ENCODE peak calls at places on chromosomes 11 and 22, in seven cellular contexts. One of them, this sample, is unnamed.

GRCh38 chr22:25346859-25347751 is 127.7 kb downstream of the CRYBB2 start:
- DNase-seq in CD4-positive, alpha-beta T cell: no peak
- DNase-seq in A549: no peak
- DNase-seq in fibroblast of mammary gland: no peak
- DNase-seq in omental fat pad: no peak
- DNase-seq in bronchial epithelial cell: no peak
- DNase-seq in neural progenitor cell: no peak
- DNase-seq in this sample: no peak

GRCh38 chr22:26610072-26610958 is 7.5 kb downstream of the CRYBB1 start:
- DNase-seq in CD4-positive, alpha-beta T cell: no peak
- DNase-seq in A549: no peak
- DNase-seq in fibroblast of mammary gland: peak
- DNase-seq in omental fat pad: no peak
- DNase-seq in bronchial epithelial cell: peak
- DNase-seq in neural progenitor cell: no peak
- DNase-seq in this sample: peak

GRCh38 chr11:122852071-122852831 is 14.0 kb downstream of the CRTAM start:
- DNase-seq in CD4-positive, alpha-beta T cell: peak
- DNase-seq in A549: peak
- DNase-seq in fibroblast of mammary gland: peak
- DNase-seq in omental fat pad: no peak
- DNase-seq in bronchial epithelial cell: peak
- DNase-seq in neural progenitor cell: no peak
- DNase-seq in this sample: no peak

GRCh38 chr11:70716986-70717775 is 318.9 kb downstream of the CTTN start:
- DNase-seq in CD4-positive, alpha-beta T cell: no peak
- DNase-seq in A549: no peak
- DNase-seq in fibroblast of mammary gland: no peak
- DNase-seq in omental fat pad: no peak
- DNase-seq in bronchial epithelial cell: no peak
- DNase-seq in neural progenitor cell: no peak
- DNase-seq in this sample: no peak

GRCh38 chr11:32473282-32473909 is 38.1 kb upstream of the WT1 start:
- DNase-seq in CD4-positive, alpha-beta T cell: no peak
- DNase-seq in A549: no peak
- DNase-seq in fibroblast of mammary gland: no peak
- DNase-seq in omental fat pad: no peak
- DNase-seq in bronchial epithelial cell: no peak
- DNase-seq in neural progenitor cell: no peak
- DNase-seq in this sample: no peak

GRCh38 chr11:69867076-69868002 is 48.1 kb upstream of the FGF3 start:
- DNase-seq in CD4-positive, alpha-beta T cell: no peak
- DNase-seq in A549: no peak
- DNase-seq in fibroblast of mammary gland: peak
- DNase-seq in omental fat pad: no peak
- DNase-seq in bronchial epithelial cell: no peak
- DNase-seq in neural progenitor cell: no peak
- DNase-seq in this sample: peak

GRCh38 chr11:72240461-72241289 is 3.3 kb downstream of the PHOX2A start:
- DNase-seq in CD4-positive, alpha-beta T cell: no peak
- DNase-seq in A549: no peak
- DNase-seq in fibroblast of mammary gland: no peak
- DNase-seq in omental fat pad: no peak
- DNase-seq in bronchial epithelial cell: no peak
- DNase-seq in neural progenitor cell: peak
- DNase-seq in this sample: no peak

GRCh38 chr11:36455658-36456111 is 54.4 kb downstream of the TRAF6 start:
- DNase-seq in CD4-positive, alpha-beta T cell: no peak
- DNase-seq in A549: peak
- DNase-seq in fibroblast of mammary gland: peak
- DNase-seq in omental fat pad: no peak
- DNase-seq in bronchial epithelial cell: peak
- DNase-seq in neural progenitor cell: peak
- DNase-seq in this sample: no peak

GRCh38 chr22:49236541-49237075 is 591.1 kb downstream of the BRD1 start:
- DNase-seq in CD4-positive, alpha-beta T cell: no peak
- DNase-seq in A549: no peak
- DNase-seq in fibroblast of mammary gland: no peak
- DNase-seq in omental fat pad: no peak
- DNase-seq in bronchial epithelial cell: no peak
- DNase-seq in neural progenitor cell: no peak
- DNase-seq in this sample: no peak

GRCh38 chr22:19086944-19087343 is 35.3 kb downstream of the DGCR2 start:
- DNase-seq in CD4-positive, alpha-beta T cell: no peak
- DNase-seq in A549: no peak
- DNase-seq in fibroblast of mammary gland: peak
- DNase-seq in omental fat pad: no peak
- DNase-seq in bronchial epithelial cell: no peak
- DNase-seq in neural progenitor cell: no peak
- DNase-seq in this sample: no peak

GRCh38 chr11:123833095-123833494 is 26.9 kb upstream of the OR6M1 start:
- DNase-seq in CD4-positive, alpha-beta T cell: no peak
- DNase-seq in A549: no peak
- DNase-seq in fibroblast of mammary gland: no peak
- DNase-seq in omental fat pad: no peak
- DNase-seq in bronchial epithelial cell: peak
- DNase-seq in neural progenitor cell: no peak
- DNase-seq in this sample: no peak

GRCh38 chr11:117621226-117621625 is 175.8 kb downstream of the DSCAML1 start:
- DNase-seq in CD4-positive, alpha-beta T cell: no peak
- DNase-seq in A549: peak
- DNase-seq in fibroblast of mammary gland: peak
- DNase-seq in omental fat pad: no peak
- DNase-seq in bronchial epithelial cell: peak
- DNase-seq in neural progenitor cell: no peak
- DNase-seq in this sample: no peak

GRCh38 chr11:45180158-45180887 is 33.9 kb downstream of the PRDM11 start:
- DNase-seq in CD4-positive, alpha-beta T cell: no peak
- DNase-seq in A549: peak
- DNase-seq in fibroblast of mammary gland: no peak
- DNase-seq in omental fat pad: no peak
- DNase-seq in bronchial epithelial cell: peak
- DNase-seq in neural progenitor cell: peak
- DNase-seq in this sample: no peak
- TF ChIP-seq CTCF in CD4-positive, alpha-beta T cell: no peak
- TF ChIP-seq CTCF in A549: peak
- TF ChIP-seq CTCF in fibroblast of mammary gland: peak
- TF ChIP-seq CTCF in omental fat pad: no peak
- TF ChIP-seq CTCF in bronchial epithelial cell: peak
- TF ChIP-seq CTCF in neural progenitor cell: peak
- TF ChIP-seq CTCF in this sample: no peak

GRCh38 chr22:30338802-30339201 is 12.1 kb upstream of the TBC1D10A start:
- DNase-seq in CD4-positive, alpha-beta T cell: no peak
- DNase-seq in A549: no peak
- DNase-seq in fibroblast of mammary gland: no peak
- DNase-seq in omental fat pad: no peak
- DNase-seq in bronchial epithelial cell: no peak
- DNase-seq in neural progenitor cell: no peak
- DNase-seq in this sample: no peak
- TF ChIP-seq CTCF in CD4-positive, alpha-beta T cell: no peak
- TF ChIP-seq CTCF in A549: no peak
- TF ChIP-seq CTCF in fibroblast of mammary gland: no peak
- TF ChIP-seq CTCF in omental fat pad: no peak
- TF ChIP-seq CTCF in bronchial epithelial cell: no peak
- TF ChIP-seq CTCF in neural progenitor cell: no peak
- TF ChIP-seq CTCF in this sample: no peak

GRCh38 chr22:23093090-23093788 is 22.9 kb downstream of the GNAZ start:
- DNase-seq in CD4-positive, alpha-beta T cell: no peak
- DNase-seq in A549: no peak
- DNase-seq in fibroblast of mammary gland: no peak
- DNase-seq in omental fat pad: no peak
- DNase-seq in bronchial epithelial cell: no peak
- DNase-seq in neural progenitor cell: no peak
- DNase-seq in this sample: no peak

GRCh38 chr22:23094260-23094659 is 23.9 kb downstream of the GNAZ start:
- DNase-seq in CD4-positive, alpha-beta T cell: no peak
- DNase-seq in A549: no peak
- DNase-seq in fibroblast of mammary gland: no peak
- DNase-seq in omental fat pad: no peak
- DNase-seq in bronchial epithelial cell: no peak
- DNase-seq in neural progenitor cell: no peak
- DNase-seq in this sample: no peak

GRCh38 chr22:23092217-23092955 is 22.1 kb downstream of the GNAZ start:
- DNase-seq in CD4-positive, alpha-beta T cell: no peak
- DNase-seq in A549: no peak
- DNase-seq in fibroblast of mammary gland: no peak
- DNase-seq in omental fat pad: no peak
- DNase-seq in bronchial epithelial cell: no peak
- DNase-seq in neural progenitor cell: no peak
- DNase-seq in this sample: no peak

GRCh38 chr22:23095467-23096342 is 25.4 kb downstream of the GNAZ start:
- DNase-seq in CD4-positive, alpha-beta T cell: no peak
- DNase-seq in A549: no peak
- DNase-seq in fibroblast of mammary gland: no peak
- DNase-seq in omental fat pad: no peak
- DNase-seq in bronchial epithelial cell: no peak
- DNase-seq in neural progenitor cell: no peak
- DNase-seq in this sample: no peak

GRCh38 chr22:23094695-23095466 is 24.6 kb downstream of the GNAZ start:
- DNase-seq in CD4-positive, alpha-beta T cell: no peak
- DNase-seq in A549: no peak
- DNase-seq in fibroblast of mammary gland: no peak
- DNase-seq in omental fat pad: no peak
- DNase-seq in bronchial epithelial cell: no peak
- DNase-seq in neural progenitor cell: peak
- DNase-seq in this sample: no peak
- TF ChIP-seq CTCF in CD4-positive, alpha-beta T cell: no peak
- TF ChIP-seq CTCF in A549: no peak
- TF ChIP-seq CTCF in fibroblast of mammary gland: no peak
- TF ChIP-seq CTCF in omental fat pad: no peak
- TF ChIP-seq CTCF in bronchial epithelial cell: no peak
- TF ChIP-seq CTCF in neural progenitor cell: peak
- TF ChIP-seq CTCF in this sample: no peak

GRCh38 chr11:22169833-22170232 is 23.1 kb upstream of the ANO5 start:
- DNase-seq in CD4-positive, alpha-beta T cell: no peak
- DNase-seq in A549: peak
- DNase-seq in fibroblast of mammary gland: no peak
- DNase-seq in omental fat pad: no peak
- DNase-seq in bronchial epithelial cell: peak
- DNase-seq in neural progenitor cell: no peak
- DNase-seq in this sample: no peak
- TF ChIP-seq CTCF in CD4-positive, alpha-beta T cell: no peak
- TF ChIP-seq CTCF in A549: peak
- TF ChIP-seq CTCF in fibroblast of mammary gland: peak
- TF ChIP-seq CTCF in omental fat pad: no peak
- TF ChIP-seq CTCF in bronchial epithelial cell: no peak
- TF ChIP-seq CTCF in neural progenitor cell: peak
- TF ChIP-seq CTCF in this sample: no peak

DNA sequence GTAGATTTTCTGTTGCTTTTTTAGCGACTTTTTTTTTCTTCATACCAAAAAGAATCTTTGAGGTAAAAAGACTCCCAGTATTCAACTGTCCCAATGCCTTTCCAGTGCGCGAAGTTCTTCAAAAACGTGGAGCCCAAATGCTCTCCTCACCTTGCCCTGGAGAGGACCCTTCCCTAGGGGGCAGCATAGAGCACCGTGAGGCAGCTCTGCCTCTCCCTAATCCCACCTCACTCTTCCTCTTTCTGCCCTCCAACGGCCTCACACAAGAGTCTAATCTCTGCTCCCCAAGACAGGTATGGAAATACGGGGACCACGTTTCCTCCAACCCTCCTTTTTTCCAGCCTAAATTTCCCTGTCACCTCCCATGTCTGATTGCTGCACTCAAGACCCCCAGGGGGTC is 117.5 kb upstream of the ALX4 start:
- DNase-seq in CD4-positive, alpha-beta T cell: no peak
- DNase-seq in A549: peak
- DNase-seq in fibroblast of mammary gland: no peak
- DNase-seq in omental fat pad: no peak
- DNase-seq in bronchial epithelial cell: no peak
- DNase-seq in neural progenitor cell: peak
- DNase-seq in this sample: no peak
- TF ChIP-seq CTCF in CD4-positive, alpha-beta T cell: no peak
- TF ChIP-seq CTCF in A549: peak
- TF ChIP-seq CTCF in fibroblast of mammary gland: peak
- TF ChIP-seq CTCF in omental fat pad: no peak
- TF ChIP-seq CTCF in bronchial epithelial cell: peak
- TF ChIP-seq CTCF in neural progenitor cell: peak
- TF ChIP-seq CTCF in this sample: no peak

GRCh38 chr11:17907046-17907445 is 105.8 kb downstream of the SERGEF start:
- DNase-seq in CD4-positive, alpha-beta T cell: no peak
- DNase-seq in A549: no peak
- DNase-seq in fibroblast of mammary gland: no peak
- DNase-seq in omental fat pad: no peak
- DNase-seq in bronchial epithelial cell: no peak
- DNase-seq in neural progenitor cell: no peak
- DNase-seq in this sample: no peak

GRCh38 chr11:17905477-17905876 is 107.4 kb downstream of the SERGEF start:
- DNase-seq in CD4-positive, alpha-beta T cell: no peak
- DNase-seq in A549: no peak
- DNase-seq in fibroblast of mammary gland: no peak
- DNase-seq in omental fat pad: no peak
- DNase-seq in bronchial epithelial cell: no peak
- DNase-seq in neural progenitor cell: no peak
- DNase-seq in this sample: no peak

GRCh38 chr11:17906436-17906835 is 106.4 kb downstream of the SERGEF start:
- DNase-seq in CD4-positive, alpha-beta T cell: no peak
- DNase-seq in A549: peak
- DNase-seq in fibroblast of mammary gland: no peak
- DNase-seq in omental fat pad: no peak
- DNase-seq in bronchial epithelial cell: no peak
- DNase-seq in neural progenitor cell: peak
- DNase-seq in this sample: no peak
- TF ChIP-seq CTCF in CD4-positive, alpha-beta T cell: no peak
- TF ChIP-seq CTCF in A549: no peak
- TF ChIP-seq CTCF in fibroblast of mammary gland: no peak
- TF ChIP-seq CTCF in omental fat pad: no peak
- TF ChIP-seq CTCF in bronchial epithelial cell: peak
- TF ChIP-seq CTCF in neural progenitor cell: peak
- TF ChIP-seq CTCF in this sample: no peak

DNA sequence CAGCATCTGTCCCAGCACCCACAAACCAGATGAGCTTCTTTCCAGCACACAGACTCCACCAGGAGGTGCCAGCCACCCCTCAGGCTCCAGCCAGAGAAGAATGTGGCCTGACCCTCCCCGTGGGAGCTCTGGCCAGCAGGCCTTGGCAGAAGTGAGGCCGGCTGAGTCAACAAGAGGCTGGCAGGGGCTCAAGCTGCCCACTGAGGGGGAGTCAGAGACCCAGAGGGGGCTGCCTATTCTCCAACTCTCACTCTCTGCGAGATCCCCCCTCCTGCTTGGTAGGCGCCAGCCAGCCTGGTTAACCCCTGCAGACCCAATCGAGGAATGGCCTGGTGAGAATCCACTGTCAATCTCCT is 10.6 kb upstream of the CDC42EP1 start:
- DNase-seq in CD4-positive, alpha-beta T cell: no peak
- DNase-seq in A549: no peak
- DNase-seq in fibroblast of mammary gland: peak
- DNase-seq in omental fat pad: no peak
- DNase-seq in bronchial epithelial cell: no peak
- DNase-seq in neural progenitor cell: peak
- DNase-seq in this sample: no peak
- TF ChIP-seq CTCF in CD4-positive, alpha-beta T cell: no peak
- TF ChIP-seq CTCF in A549: no peak
- TF ChIP-seq CTCF in fibroblast of mammary gland: peak
- TF ChIP-seq CTCF in omental fat pad: no peak
- TF ChIP-seq CTCF in bronchial epithelial cell: no peak
- TF ChIP-seq CTCF in neural progenitor cell: peak
- TF ChIP-seq CTCF in this sample: no peak

GRCh38 chr11:125968363-125968762 is 22.5 kb downstream of the VSIG10L2 start:
- DNase-seq in CD4-positive, alpha-beta T cell: no peak
- DNase-seq in A549: no peak
- DNase-seq in fibroblast of mammary gland: no peak
- DNase-seq in omental fat pad: no peak
- DNase-seq in bronchial epithelial cell: peak
- DNase-seq in neural progenitor cell: no peak
- DNase-seq in this sample: no peak

GRCh38 chr11:125971618-125972017 is 25.8 kb downstream of the VSIG10L2 start:
- DNase-seq in CD4-positive, alpha-beta T cell: no peak
- DNase-seq in A549: no peak
- DNase-seq in fibroblast of mammary gland: no peak
- DNase-seq in omental fat pad: no peak
- DNase-seq in bronchial epithelial cell: no peak
- DNase-seq in neural progenitor cell: no peak
- DNase-seq in this sample: no peak

GRCh38 chr11:125967515-125967914 is 21.7 kb downstream of the VSIG10L2 start:
- DNase-seq in CD4-positive, alpha-beta T cell: no peak
- DNase-seq in A549: no peak
- DNase-seq in fibroblast of mammary gland: no peak
- DNase-seq in omental fat pad: no peak
- DNase-seq in bronchial epithelial cell: no peak
- DNase-seq in neural progenitor cell: no peak
- DNase-seq in this sample: no peak
- TF ChIP-seq CTCF in CD4-positive, alpha-beta T cell: no peak
- TF ChIP-seq CTCF in A549: no peak
- TF ChIP-seq CTCF in fibroblast of mammary gland: no peak
- TF ChIP-seq CTCF in omental fat pad: no peak
- TF ChIP-seq CTCF in bronchial epithelial cell: no peak
- TF ChIP-seq CTCF in neural progenitor cell: no peak
- TF ChIP-seq CTCF in this sample: no peak

This sample was measured in natural killer cell.